ENCODE peak calls at places on chromosome 2, in six cellular contexts. J is iPS-NIHi11, D is activated T-cell treated with anti-CD3 and anti-CD28 coated beads for 1 hour, Q is NCI-H1930, E is NCI-H2081, P is HFF-Myc. V is an unnamed sample.

GRCh38 chr2:232798156-232798555 is 21.8 kb upstream of the KCNJ13 start:
- DNase-seq in J (no peak), D (no peak), Q (no peak), E (no peak), P (no peak), V (no peak)

GRCh38 chr2:141331127-141331526 is 799.7 kb downstream of the LRP1B start:
- DNase-seq in J (no peak), D (no peak), Q (no peak), E (no peak), P (peak), V (peak)

GRCh38 chr2:164114937-164115336 is 379.1 kb upstream of the FIGN start:
- DNase-seq in J (peak), D (no peak), Q (no peak), E (no peak), P (no peak), V (no peak)

GRCh38 chr2:11698009-11698922 is 28.3 kb upstream of the NTSR2 start:
- DNase-seq in J (no peak), D (no peak), Q (no peak), E (no peak), P (peak), V (peak)

GRCh38 chr2:46306320-46306719 is 9.1 kb downstream of the EPAS1 start:
- DNase-seq in J (no peak), D (no peak), Q (peak), E (peak), P (no peak), V (no peak)

GRCh38 chr2:241255542-241256167 is 59.8 kb downstream of the HDLBP start:
- DNase-seq in J (no peak), D (no peak), Q (no peak), E (no peak), P (no peak), V (no peak)

GRCh38 chr2:217314021-217314460 is 454.2 kb upstream of the TNP1 start:
- DNase-seq in J (no peak), D (no peak), Q (no peak), E (peak), P (peak), V (no peak)

GRCh38 chr2:35989523-35989922 is 366.1 kb upstream of the CRIM1 start:
- DNase-seq in J (peak), D (no peak), Q (peak), E (no peak), P (no peak), V (no peak)

GRCh38 chr2:26454561-26455001 is 23.3 kb downstream of the OTOF start:
- DNase-seq in J (no peak), D (no peak), Q (no peak), E (no peak), P (no peak), V (no peak)

GRCh38 chr2:102950547-102950946 is 188.7 kb downstream of the TMEM182 start:
- DNase-seq in J (no peak), D (no peak), Q (no peak), E (no peak), P (no peak), V (no peak)

GRCh38 chr2:223590964-223591363 is 11.2 kb downstream of the SCG2 start:
- DNase-seq in J (no peak), D (no peak), Q (no peak), E (no peak), P (no peak), V (peak)

GRCh38 chr2:237210763-237211162 is 125.1 kb downstream of the COPS8 start:
- DNase-seq in J (peak), D (no peak), Q (no peak), E (no peak), P (no peak), V (no peak)

GRCh38 chr2:29293830-29294438 is 178.7 kb downstream of the CLIP4 start:
- DNase-seq in J (peak), D (no peak), Q (no peak), E (no peak), P (no peak), V (peak)

GRCh38 chr2:158953926-158954763 is 14.3 kb upstream of the TANC1 start:
- DNase-seq in J (peak), D (no peak), Q (no peak), E (peak), P (peak), V (peak)

GRCh38 chr2:237962432-237963084 is 4.3 kb upstream of the UBE2F start:
- DNase-seq in J (no peak), D (no peak), Q (no peak), E (no peak), P (no peak), V (no peak)

GRCh38 chr2:219573166-219573565 is 1.1 kb downstream of the INHA start:
- DNase-seq in J (no peak), D (no peak), Q (no peak), E (no peak), P (no peak), V (no peak)

GRCh38 chr2:15765686-15766302 is 174.1 kb downstream of the DDX1 start:
- DNase-seq in J (no peak), D (no peak), Q (no peak), E (no peak), P (no peak), V (no peak)

GRCh38 chr2:231530099-231531085 is at the start of gene NMUR1:
- DNase-seq in J (peak), D (peak), Q (peak), E (peak), P (no peak), V (no peak)

GRCh38 chr2:40531359-40531758 is 79.5 kb upstream of the SLC8A1 start:
- DNase-seq in J (no peak), D (no peak), Q (no peak), E (no peak), P (no peak), V (no peak)

GRCh38 chr2:105777071-105777482 is 32.4 kb downstream of the NCK2 start:
- DNase-seq in J (no peak), D (no peak), Q (no peak), E (no peak), P (no peak), V (no peak)

GRCh38 chr2:109148991-109149645 is 20.1 kb downstream of the SH3RF3 start:
- DNase-seq in J (no peak), D (no peak), Q (no peak), E (no peak), P (no peak), V (no peak)

GRCh38 chr2:167489307-167489706 is 601.0 kb downstream of the XIRP2 start:
- DNase-seq in J (no peak), D (no peak), Q (no peak), E (no peak), P (no peak), V (peak)